ENCODE peak calls at places on chromosomes 4 and X, in nine cellular contexts. H is aorta; D is transverse colon; C is pancreas; P is astrocyte; U is esophagus squamous epithelium; B is H9; N is CD8-positive, alpha-beta T cell; J is sigmoid colon. R is an unnamed sample. For H3K4me1, the result is how much of the 10 kb centered on the place peaks cover.

GRCh38 chr4:112766422-112766821 is 129.5 kb downstream of the LARP7 start:
- DNase-seq in U (no peak), C (no peak), N (no peak), H (no peak), J (no peak), D (no peak), B (no peak), P (no peak), R (no peak)

GRCh38 chr4:55545133-55545532 is 1.6 kb downstream of the CLOCK start:
- DNase-seq in U (no peak), J (no peak), C (no peak), P (peak), N (no peak), H (no peak), D (no peak), B (no peak), R (no peak)

GRCh38 chrX:74550295-74550802 is 64.1 kb downstream of the RLIM start:
- DNase-seq in U (peak), C (peak), P (peak), H (peak), B (peak), D (peak), N (peak), J (peak), R (peak)

GRCh38 chr4:628346-628745 is 3.0 kb downstream of the PDE6B start:
- DNase-seq in B (peak), N (no peak), U (no peak), J (no peak), P (no peak), D (no peak), H (no peak), C (no peak), R (no peak)

GRCh38 chr4:121597346-121597934 is 99.3 kb downstream of the ANXA5 start:
- DNase-seq in H (no peak), P (peak), J (no peak), D (no peak), C (no peak), U (no peak), N (no peak), B (no peak), R (no peak)

GRCh38 chr4:185479507-185479971 is 8.0 kb upstream of the CCDC110 start:
- DNase-seq in D (no peak), J (no peak), P (no peak), B (no peak), H (no peak), U (no peak), C (no peak), N (no peak), R (no peak)

GRCh38 chr4:124938836-124939235 is 226.3 kb upstream of the ANKRD50 start:
- DNase-seq in N (no peak), C (no peak), D (no peak), H (no peak), B (no peak), P (no peak), U (no peak), J (no peak), R (no peak)

GRCh38 chr4:25790024-25790423 is 72.8 kb downstream of the SEL1L3 start:
- DNase-seq in C (no peak), U (no peak), P (no peak), N (no peak), J (no peak), H (no peak), B (no peak), D (no peak), R (no peak)

GRCh38 chr4:138209094-138209493 is 33.1 kb downstream of the SLC7A11 start:
- DNase-seq in B (no peak), J (no peak), D (no peak), C (no peak), U (no peak), N (no peak), H (no peak), P (no peak), R (no peak)

GRCh38 chr4:77023920-77024319 is 51.9 kb downstream of the CCNI start:
- DNase-seq in B (no peak), U (no peak), H (no peak), P (no peak), J (no peak), D (no peak), C (no peak), N (no peak), R (no peak)

GRCh38 chr4:38663801-38664703 is at the start of gene KLF3:
- DNase-seq in C (peak), P (peak), N (peak), H (peak), U (peak), J (peak), D (peak), B (peak), R (peak)

GRCh38 chrX:1535241-1536041 is 1.5 kb downstream of the P2RY8 start:
- DNase-seq in C (no peak), B (no peak), P (no peak), D (peak), N (peak), H (no peak), J (no peak), U (peak), R (no peak)

GRCh38 chrX:48957477-48957826 is at the start of gene OTUD5:
- DNase-seq in H (peak), P (no peak), C (peak), B (no peak), D (no peak), N (peak), U (no peak), J (no peak), R (no peak)

GRCh38 chr4:54027311-54027710 is 37.1 kb downstream of the CHIC2 start:
- DNase-seq in C (no peak), J (no peak), P (no peak), D (no peak), U (no peak), H (no peak), N (no peak), B (no peak), R (no peak)

GRCh38 chr4:2799444-2799911 is 6.6 kb downstream of the SH3BP2 start:
- DNase-seq in N (no peak), B (no peak), D (peak), J (peak), P (no peak), C (peak), U (no peak), H (peak), R (no peak)
- H3K4me1 ChIP-seq in N (half or more), B (under half), D (half or more), J (half or more), P (under half), C (under half), U (half or more), H (under half), R (under half)

GRCh38 chr4:7474320-7474719 is 39.6 kb upstream of the PSAPL1 start:
- DNase-seq in J (no peak), P (no peak), B (no peak), C (no peak), U (no peak), N (no peak), D (no peak), H (no peak), R (no peak)

GRCh38 chr4:7478665-7479064 is 43.9 kb upstream of the PSAPL1 start:
- DNase-seq in D (no peak), N (no peak), C (no peak), U (no peak), J (no peak), P (no peak), H (no peak), B (no peak), R (no peak)

GRCh38 chr4:7477695-7478094 is 43.0 kb upstream of the PSAPL1 start:
- DNase-seq in B (no peak), C (no peak), D (no peak), N (no peak), U (no peak), J (no peak), P (no peak), H (no peak), R (no peak)

GRCh38 chr4:7475207-7475606 is 40.5 kb upstream of the PSAPL1 start:
- DNase-seq in C (no peak), U (no peak), J (no peak), N (no peak), D (no peak), H (no peak), P (no peak), B (no peak), R (no peak)

DNA sequence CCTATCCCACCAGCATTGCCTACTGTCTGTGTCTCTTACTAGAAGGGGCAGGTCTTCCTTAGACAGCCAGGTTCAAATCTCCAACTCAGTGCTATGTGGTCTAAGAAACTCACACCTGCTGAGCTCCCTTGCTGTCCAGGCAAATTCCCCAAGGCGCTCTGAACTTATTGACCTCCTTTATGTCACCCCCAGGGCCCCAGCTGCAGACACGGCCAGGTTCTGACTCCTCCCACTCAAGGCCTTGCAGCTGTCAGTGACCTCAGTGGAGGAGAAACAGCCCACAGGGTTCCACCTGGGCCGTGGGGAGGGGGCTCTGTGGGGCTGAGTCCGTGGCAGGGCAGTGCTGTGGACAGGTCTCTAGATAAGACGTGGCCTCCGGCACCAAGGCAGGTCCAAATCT is 42.1 kb upstream of the PSAPL1 start:
- DNase-seq in C (no peak), J (no peak), B (no peak), P (no peak), U (no peak), N (no peak), D (no peak), H (no peak), R (no peak)
- H3K4me1 ChIP-seq in C (under half), J (under half), B (under half), P (under half), U (under half), N (under half), D (under half), H (under half), R (under half)

DNA sequence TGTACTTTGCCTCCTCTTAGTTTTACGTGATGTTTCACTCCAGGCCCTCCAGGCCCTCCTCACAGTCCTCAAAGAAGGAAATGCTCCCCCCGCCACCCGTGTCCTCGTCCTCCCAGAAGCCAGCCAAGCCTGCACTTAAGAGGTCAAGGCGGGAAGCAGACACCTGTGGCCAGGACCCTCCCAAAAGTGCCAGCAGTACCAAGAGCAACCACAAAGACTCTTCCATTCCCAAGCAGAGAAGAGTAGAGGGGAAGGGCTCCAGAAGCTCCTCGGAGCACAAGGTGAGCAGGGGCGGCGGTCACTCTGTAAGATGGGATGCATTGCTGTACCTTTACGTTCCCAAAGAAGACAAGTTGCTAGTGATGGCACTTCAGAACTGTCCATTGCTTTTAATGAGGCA is 94.4 kb downstream of the KLHL8 start:
- DNase-seq in U (no peak), N (no peak), J (no peak), C (no peak), B (no peak), P (no peak), H (no peak), D (no peak), R (no peak)
- H3K4me1 ChIP-seq in U (under half), N (under half), J (under half), C (under half), B (under half), P (under half), H (under half), D (under half), R (under half)

GRCh38 chr4:3041192-3042142 is 32.9 kb downstream of the HTT-AS start:
- DNase-seq in U (no peak), N (peak), J (peak), B (peak), C (peak), H (peak), D (peak), P (peak), R (peak)
- H3K4me1 ChIP-seq in U (under half), N (under half), J (under half), B (under half), C (under half), H (under half), D (under half), P (under half), R (under half)